ENCODE peak calls at places on chromosome 1, in four cellular contexts. W is K562, R is HepG2, N is GM12878. P is an unnamed sample.

GRCh38 chr1:34918609-34919561 is 10.6 kb downstream of the DLGAP3 start:
- DNase-seq in W (peak), R (no peak), N (peak), P (no peak)

GRCh38 chr1:93180723-93181613 is at the start of gene CCDC18:
- DNase-seq in N (peak), R (peak), W (peak), P (peak)

GRCh38 chr1:61043010-61043820 is 39.1 kb upstream of the NFIA start:
- DNase-seq in R (peak), N (no peak), W (no peak), P (peak)

GRCh38 chr1:161185282-161185682 is 8.0 kb upstream of the B4GALT3 start:
- DNase-seq in N (peak), W (peak), R (no peak), P (no peak)

GRCh38 chr1:243974451-243975292 is 76.4 kb upstream of the ZBTB18 start:
- DNase-seq in W (no peak), N (no peak), R (no peak), P (no peak)

GRCh38 chr1:6743189-6744101 is 41.8 kb upstream of the CAMTA1 start:
- DNase-seq in W (peak), R (no peak), N (peak), P (no peak)

GRCh38 chr1:23556661-23557470 is 2.4 kb downstream of the ID3 start:
- DNase-seq in W (no peak), R (peak), N (no peak), P (no peak)

GRCh38 chr1:227939791-227940771 is 7.7 kb downstream of the WNT9A start:
- DNase-seq in W (no peak), R (no peak), N (no peak), P (no peak)

DNA sequence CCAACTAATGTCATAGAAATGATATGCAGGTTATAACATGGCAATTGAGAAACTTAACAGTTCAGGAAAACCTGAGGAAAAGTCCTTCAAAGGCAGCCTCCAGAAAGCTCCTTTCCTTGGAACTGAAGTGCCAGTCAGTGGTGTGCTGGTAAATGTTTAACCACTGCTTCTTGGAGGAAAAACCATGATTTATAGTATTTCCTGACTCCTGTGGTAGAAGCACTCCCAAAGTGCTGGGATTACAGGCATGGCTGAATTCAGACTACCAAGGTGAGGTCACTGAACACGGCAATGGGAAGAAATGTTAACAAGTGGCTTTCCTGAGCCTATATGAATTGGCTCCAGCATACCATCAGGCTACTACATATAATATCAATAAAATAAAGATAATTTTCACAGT is 26.7 kb upstream of the ZNHIT6 start:
- DNase-seq in R (no peak), N (no peak), W (no peak), P (no peak)
- TF ChIP-seq FOXM1 in R (no peak), N (no peak), W (no peak), P (no peak)

DNA sequence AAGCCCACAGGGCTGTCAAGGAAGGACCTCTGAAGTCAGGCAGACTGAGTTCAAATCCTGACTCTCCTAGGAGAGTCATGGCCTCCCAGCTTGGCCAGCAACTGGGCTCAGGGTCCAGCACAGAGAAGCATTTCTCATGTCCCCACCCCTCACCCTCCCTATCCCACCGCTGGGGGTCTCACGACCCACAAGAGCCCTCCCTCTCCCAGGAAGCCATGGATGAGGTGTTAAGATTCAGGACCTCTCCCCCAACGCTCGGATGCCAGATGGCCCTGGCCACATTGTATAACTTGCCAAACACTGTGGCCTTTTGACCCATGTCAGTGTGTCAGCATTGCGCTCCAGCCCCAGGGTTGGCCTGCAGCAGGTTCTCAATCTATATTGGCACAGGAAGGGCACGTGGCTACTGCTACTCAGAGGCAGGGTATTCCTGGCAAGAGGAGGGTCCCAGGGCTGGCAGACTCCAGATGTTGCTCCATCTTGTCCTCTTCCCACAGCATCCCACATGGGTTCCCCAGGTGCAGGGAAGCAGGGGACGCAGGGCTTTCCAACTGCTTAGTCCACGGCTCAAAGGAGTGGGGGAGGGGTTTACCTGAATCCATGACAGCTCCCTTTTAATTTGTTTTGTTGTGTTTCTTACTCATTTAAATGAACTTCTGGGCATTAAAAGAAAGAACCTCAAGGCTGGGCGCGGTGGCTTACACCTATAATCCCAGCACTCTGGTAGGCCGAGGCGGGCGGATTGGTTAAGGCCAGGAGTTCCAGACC is 10.5 kb downstream of the SLC2A1 start:
- DNase-seq in R (no peak), W (no peak), N (no peak), P (no peak)
- TF ChIP-seq SP1 in R (no peak), W (no peak), N (no peak), P (no peak)

GRCh38 chr1:246338098-246338497 is 169.0 kb downstream of the SMYD3 start:
- DNase-seq in R (no peak), N (no peak), W (peak), P (no peak)

GRCh38 chr1:246343251-246343650 is 163.8 kb downstream of the SMYD3 start:
- DNase-seq in W (no peak), R (no peak), N (no peak), P (no peak)

GRCh38 chr1:246335126-246335525 is 172.0 kb downstream of the SMYD3 start:
- DNase-seq in W (no peak), N (no peak), R (no peak), P (no peak)

GRCh38 chr1:246333855-246334254 is 173.2 kb downstream of the SMYD3 start:
- DNase-seq in W (no peak), R (no peak), N (no peak), P (no peak)

GRCh38 chr1:246338546-246338945 is 168.5 kb downstream of the SMYD3 start:
- DNase-seq in N (no peak), R (no peak), W (no peak), P (no peak)
- TF ChIP-seq FOXM1 in N (peak), R (no peak), W (no peak), P (no peak)

GRCh38 chr1:81187636-81188035 is 613.1 kb upstream of the ADGRL2 start:
- DNase-seq in W (no peak), N (no peak), R (no peak), P (no peak)

GRCh38 chr1:81186271-81186670 is 614.5 kb upstream of the ADGRL2 start:
- DNase-seq in R (no peak), W (no peak), N (no peak), P (no peak)

GRCh38 chr1:81192647-81193642 is 607.8 kb upstream of the ADGRL2 start:
- DNase-seq in R (no peak), N (no peak), W (no peak), P (no peak)

DNA sequence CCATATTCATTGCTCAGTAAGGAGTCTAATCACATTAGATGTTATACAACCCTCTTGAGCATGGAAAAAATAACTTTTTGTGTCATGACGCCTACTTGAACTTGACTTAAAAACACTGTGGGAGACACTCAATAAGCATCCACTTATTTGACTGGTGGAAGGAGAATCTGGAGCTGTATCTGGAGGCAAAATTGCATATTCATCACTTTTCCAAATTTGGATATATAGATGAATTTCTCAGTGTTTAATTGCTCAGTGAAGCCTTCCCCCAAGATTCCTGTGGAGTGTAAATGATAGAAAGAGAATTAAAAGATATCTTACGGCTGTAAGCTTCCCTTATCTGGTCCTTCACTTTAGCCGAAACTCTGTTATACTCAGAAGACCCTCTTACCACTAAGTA is 610.7 kb upstream of the ADGRL2 start:
- DNase-seq in R (no peak), N (no peak), W (no peak), P (no peak)
- TF ChIP-seq SP1 in R (no peak), N (no peak), W (no peak), P (no peak)

GRCh38 chr1:116580446-116581322 is 9.9 kb upstream of the CD58 start:
- DNase-seq in N (no peak), R (no peak), W (no peak), P (no peak)
- TF ChIP-seq FOXM1 in N (no peak), R (no peak), W (no peak), P (no peak)

DNA sequence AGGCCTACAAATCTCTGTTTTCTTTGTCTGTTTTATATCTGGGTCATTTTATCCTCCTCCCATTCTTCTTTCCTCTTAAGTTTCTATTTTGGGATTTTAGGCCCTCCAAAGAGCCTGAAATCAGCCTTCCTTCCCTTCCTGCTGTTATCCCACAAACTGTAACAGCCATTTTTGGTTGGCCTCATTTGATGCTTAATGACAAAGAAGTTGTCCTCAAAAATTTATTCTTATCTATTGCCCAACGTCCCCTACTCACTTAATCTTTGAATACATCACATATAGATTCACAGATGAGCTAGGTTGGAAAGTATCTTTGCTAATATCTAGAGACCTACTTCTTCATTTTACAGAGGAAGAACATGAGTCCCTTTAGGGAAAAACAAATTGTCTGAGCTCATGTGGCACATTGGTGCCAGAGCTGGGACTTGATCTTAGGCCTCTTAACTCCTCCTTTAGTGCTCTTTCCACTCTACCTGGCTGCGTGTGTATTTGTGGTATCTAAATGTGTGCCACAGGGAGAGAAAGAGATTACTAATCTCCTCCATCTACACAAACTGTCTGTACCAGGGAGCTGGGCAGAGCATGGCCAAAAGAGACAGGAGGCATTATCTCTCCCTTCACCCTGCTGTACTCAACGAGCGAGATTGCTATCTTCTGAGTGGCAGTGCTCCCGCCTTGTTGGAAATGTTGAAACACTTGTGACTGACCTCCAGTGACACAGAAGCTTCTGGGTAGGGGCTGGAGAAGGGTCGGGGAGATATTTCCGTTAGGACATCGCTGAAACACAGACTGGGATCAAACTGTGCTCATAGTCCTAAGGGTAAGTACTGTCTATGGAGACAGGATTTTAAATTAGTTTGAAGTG is 30.1 kb downstream of the RHEX start:
- DNase-seq in W (no peak), R (no peak), N (no peak), P (no peak)
- TF ChIP-seq SP1 in W (no peak), R (no peak), N (no peak), P (no peak)

GRCh38 chr1:14666376-14666775 is 67.9 kb downstream of the KAZN start:
- DNase-seq in R (no peak), N (no peak), W (no peak), P (no peak)
- TF ChIP-seq FOXM1 in R (no peak), N (no peak), W (no peak), P (no peak)

GRCh38 chr1:168390261-168390660 is 109.6 kb downstream of the TBX19 start:
- DNase-seq in R (no peak), N (no peak), W (no peak), P (no peak)
- TF ChIP-seq SP1 in R (no peak), N (no peak), W (no peak), P (no peak)

GRCh38 chr1:163875927-163876320 is 554.2 kb downstream of the NUF2 start:
- DNase-seq in N (no peak), R (no peak), W (no peak), P (no peak)
- TF ChIP-seq FOXM1 in N (no peak), R (no peak), W (no peak), P (no peak)

P was measured in HEK293T.